ENCODE peak calls at places on chromosomes 12 and 14, in five cellular contexts. M is GM23338, F is HL-60, E is Panc1, J is SK-N-SH. Z is an unnamed sample.

GRCh38 chr14:91920526-91920925 is 27.0 kb downstream of the FBLN5 start:
- DNase-seq in J (no peak), E (no peak), M (no peak), F (no peak), Z (no peak)

GRCh38 chr14:91123201-91123600 is 9.3 kb downstream of the DGLUCY start:
- DNase-seq in M (no peak), J (peak; percentile 38), E (no peak), F (no peak), Z (no peak)

GRCh38 chr14:35159742-35160409 is 37.5 kb downstream of the PRORP start:
- DNase-seq in E (peak; percentile 83), M (no peak), F (no peak), J (no peak), Z (peak; percentile 88)

GRCh38 chr12:49939707-49940106 is 10.8 kb upstream of the AQP2 start:
- DNase-seq in M (no peak), E (no peak), F (no peak), J (no peak), Z (no peak)

GRCh38 chr12:71972441-71973074 is 33.9 kb downstream of the TPH2 start:
- DNase-seq in F (no peak), E (no peak), M (peak; percentile 49), J (no peak), Z (no peak)

GRCh38 chr14:21917699-21918436 is 244.2 kb upstream of the OR4E1 start:
- DNase-seq in J (peak; percentile 11), M (peak; percentile 83), F (peak; percentile 26), E (peak; percentile 79), Z (peak; percentile 31)

GRCh38 chr12:59736786-59737185 is 141.0 kb downstream of the SLC16A7 start:
- DNase-seq in E (no peak), J (no peak), F (no peak), M (no peak), Z (no peak)

GRCh38 chr12:64194333-64195149 is 27.6 kb downstream of the KICS2 start:
- DNase-seq in E (no peak), M (no peak), J (no peak), F (peak; percentile 2), Z (no peak)

GRCh38 chr12:106042091-106042490 is 96.7 kb downstream of the NUAK1 start:
- DNase-seq in M (no peak), E (no peak), F (no peak), J (no peak), Z (no peak)

GRCh38 chr14:48373993-48374392 is 698.6 kb upstream of the MDGA2 start:
- DNase-seq in M (no peak), J (no peak), E (no peak), F (no peak), Z (no peak)

GRCh38 chr14:93956514-93957332 is 19.6 kb downstream of the ASB2 start:
- DNase-seq in E (no peak), F (no peak), J (no peak), M (no peak), Z (no peak)

GRCh38 chr14:102777711-102778615 is 714 bp downstream of the TRAF3 start:
- DNase-seq in J (peak; percentile 72), M (peak; percentile 33), F (peak; percentile 23), E (no peak), Z (no peak)

GRCh38 chr12:104805186-104805585 is 152.9 kb downstream of the SLC41A2 start:
- DNase-seq in F (no peak), M (no peak), E (no peak), J (no peak), Z (no peak)

GRCh38 chr14:89425931-89426330 is 8.9 kb upstream of the FOXN3 start:
- DNase-seq in M (no peak), E (no peak), J (no peak), F (no peak), Z (peak; percentile 48)

GRCh38 chr12:3315201-3315661 is 175.8 kb upstream of the PRMT8 start:
- DNase-seq in M (no peak), F (no peak), E (no peak), J (peak; percentile 65), Z (no peak)

GRCh38 chr12:116525418-116526001 is 33.7 kb upstream of the MAP1LC3B2 start:
- DNase-seq in J (no peak), F (no peak), M (peak; percentile 70), E (no peak), Z (peak; percentile 80)

GRCh38 chr14:80996049-80996901 is 40.9 kb downstream of the TSHR start:
- DNase-seq in E (peak; percentile 12), F (peak; percentile 62), J (peak; percentile 50), M (peak; percentile 60), Z (peak; percentile 66)

GRCh38 chr14:77376380-77376770 is 519 bp downstream of the TMED8 start:
- DNase-seq in E (no peak), F (peak; percentile 13), M (peak; percentile 49), J (peak; percentile 69), Z (no peak)

GRCh38 chr12:15979096-15980091 is 68.3 kb downstream of the DERA start:
- DNase-seq in F (no peak), J (peak; percentile 45), E (no peak), M (peak; percentile 67), Z (no peak)

GRCh38 chr12:58537278-58537677 is 383.0 kb downstream of the LRIG3 start:
- DNase-seq in M (no peak), F (no peak), J (no peak), E (no peak), Z (no peak)

GRCh38 chr14:67551940-67552339 is 18.9 kb downstream of the PLEKHH1 start:
- DNase-seq in J (no peak), F (no peak), M (no peak), E (no peak), Z (no peak)

GRCh38 chr14:105487449-105487985 is 831 bp downstream of the CRIP1 start:
- DNase-seq in E (no peak), M (no peak), J (no peak), F (peak; percentile 75), Z (no peak)

GRCh38 chr14:30214456-30215090 is 286.9 kb upstream of the PRKD1 start:
- DNase-seq in M (peak; percentile 75), F (peak; percentile 41), E (no peak), J (peak; percentile 3), Z (peak; percentile 8)

GRCh38 chr12:7136071-7136470 is 5.9 kb downstream of the CLSTN3 start:
- DNase-seq in J (no peak), F (no peak), E (no peak), M (no peak), Z (no peak)

GRCh38 chr12:123024819-123025391 is 44.4 kb downstream of the ARL6IP4 start:
- DNase-seq in E (no peak), M (no peak), F (no peak), J (no peak), Z (no peak)

GRCh38 chr12:120366884-120367251 is 2.1 kb downstream of the MSI1 start:
- DNase-seq in F (no peak), E (no peak), J (no peak), M (no peak), Z (no peak)

GRCh38 chr12:52221912-52222457 is 11.1 kb upstream of the KRT7 start:
- DNase-seq in F (peak; percentile 69), M (peak; percentile 96), J (no peak), E (no peak), Z (peak; percentile 67)
- TF ChIP-seq REST in F (no peak), M (no peak), J (no peak), E (no peak), Z (no peak)

GRCh38 chr12:99119449-99119848 is 474.4 kb downstream of the APAF1 start:
- DNase-seq in F (no peak), J (no peak), M (no peak), E (no peak), Z (no peak)
- TF ChIP-seq REST in F (no peak), J (no peak), M (no peak), E (no peak), Z (no peak)

GRCh38 chr12:70068743-70069142 is 174.5 kb upstream of the CNOT2 start:
- DNase-seq in M (no peak), E (no peak), J (no peak), F (no peak), Z (no peak)
- TF ChIP-seq REST in M (no peak), E (no peak), J (no peak), F (no peak), Z (no peak)

DNA sequence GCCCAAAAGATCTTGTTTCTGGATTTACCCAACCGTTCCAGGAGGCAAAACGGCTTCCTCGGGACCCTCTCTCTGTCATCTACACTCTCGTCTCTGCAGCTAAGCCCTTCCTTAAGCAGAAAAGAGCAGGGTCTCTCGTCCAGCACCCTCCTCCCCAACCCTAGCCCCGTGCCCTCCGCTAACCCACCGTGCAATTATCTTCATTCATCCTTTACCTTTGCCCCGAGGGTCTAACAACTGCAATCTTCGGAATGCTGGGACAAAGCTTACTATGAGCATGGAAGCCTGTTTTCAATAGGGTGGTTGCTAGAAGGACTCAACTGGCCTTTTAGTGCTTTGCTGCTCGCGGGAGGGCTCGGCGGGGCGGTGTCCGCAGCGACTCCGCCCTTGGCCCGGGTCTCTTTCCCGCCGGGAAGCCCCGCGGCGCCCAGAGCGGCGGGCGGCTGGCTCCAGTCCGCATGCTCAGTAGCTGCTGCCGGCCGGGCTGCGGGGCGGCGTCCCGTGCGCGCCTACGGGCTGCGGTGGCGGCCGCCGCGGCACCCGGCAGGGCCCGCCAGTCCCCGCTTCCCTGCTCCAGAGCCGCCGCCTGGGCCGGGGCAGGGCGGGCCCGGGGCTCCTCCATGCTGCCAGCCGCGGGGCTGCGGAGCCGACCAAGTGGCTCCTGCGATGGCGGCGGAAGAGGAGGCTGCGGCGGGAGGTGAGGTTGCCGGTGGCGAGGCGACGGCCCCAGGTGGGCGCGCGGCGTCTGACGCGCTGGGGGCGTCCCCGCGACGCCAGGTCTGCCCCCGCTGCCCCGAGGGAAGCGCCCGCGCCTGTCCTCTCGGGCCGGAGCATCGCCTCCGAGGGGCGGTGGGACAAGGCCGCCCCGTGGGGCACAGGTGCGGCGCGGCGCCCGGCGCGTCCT is at the start of gene BMAL2:
- DNase-seq in J (peak; percentile 87), E (no peak), M (peak; percentile 76), F (peak; percentile 18), Z (no peak)
- TF ChIP-seq REST in J (no peak), E (no peak), M (no peak), F (no peak), Z (no peak)

DNA sequence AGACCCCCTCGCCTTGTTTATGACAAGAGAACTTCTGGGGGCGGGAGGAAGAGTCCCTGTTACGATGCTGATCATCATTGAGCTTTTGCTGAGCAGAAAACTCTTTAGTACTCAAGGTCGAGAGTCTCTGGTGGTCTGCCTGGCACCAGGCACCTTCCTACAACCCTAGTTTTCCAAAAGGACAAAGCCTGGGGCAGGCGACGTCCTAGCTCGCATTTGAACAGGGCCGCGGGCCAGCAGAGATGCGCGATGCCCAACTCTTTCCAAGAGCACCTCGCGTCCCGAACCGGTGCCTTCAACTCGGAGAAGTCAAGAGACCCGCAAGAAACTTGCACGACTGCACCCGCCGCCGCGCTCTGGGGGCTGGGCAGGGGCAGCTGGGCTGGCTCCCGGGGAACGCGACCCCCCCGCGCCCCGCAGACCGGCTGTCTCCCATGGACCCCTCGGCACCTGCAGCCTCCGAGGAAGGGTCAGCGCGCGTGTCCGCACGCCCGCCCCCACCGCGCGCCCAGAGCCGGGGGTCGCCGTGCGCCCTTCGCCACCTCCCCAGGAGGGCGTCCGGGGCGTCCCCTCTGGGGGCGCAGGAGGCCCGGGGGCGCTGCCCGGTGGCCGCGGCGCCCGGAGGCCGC is 377 bp upstream of the BCL7A start:
- DNase-seq in J (no peak), E (no peak), M (peak; percentile 63), F (peak; percentile 18), Z (no peak)
- TF ChIP-seq REST in J (no peak), E (no peak), M (no peak), F (no peak), Z (no peak)